ENCODE peak calls at places on chromosomes 7 and 10, in ten cellular contexts. H is endothelial cell of umbilical vein; U is brain microvascular endothelial cell; R is neuronal stem cell; T is Karpas-422; B is upper lobe of left lung; N is suprapubic skin; I is CD4-positive, CD25-positive, alpha-beta regulatory T cell; G is sigmoid colon; L is astrocyte. J is an unnamed sample. For H3K36me3, the result is how much of the 10 kb centered on the place peaks cover.

GRCh38 chr7:137025469-137026175 is 157.2 kb downstream of the CHRM2 start:
- DNase-seq in H (no peak), U (no peak), R (no peak), T (no peak), B (no peak), N (no peak), I (no peak), G (no peak), L (peak), J (no peak)

GRCh38 chr7:149725916-149726315 is 47.5 kb downstream of the ZNF467 start:
- DNase-seq in H (no peak), U (no peak), R (no peak), T (no peak), B (no peak), N (no peak), I (no peak), G (peak), L (no peak), J (no peak)

GRCh38 chr7:67913604-67914003 is 917.0 kb downstream of the TYW1 start:
- DNase-seq in H (no peak), U (no peak), R (no peak), T (no peak), B (no peak), N (no peak), I (no peak), G (no peak), L (peak), J (no peak)

GRCh38 chr7:139452948-139453672 is 30.4 kb downstream of the KLRG2 start:
- DNase-seq in H (peak), U (peak), R (no peak), T (peak), B (no peak), N (no peak), I (no peak), G (no peak), L (peak), J (no peak)

GRCh38 chr7:75989726-75990388 is 4.5 kb downstream of the TMEM120A start:
- DNase-seq in H (no peak), U (no peak), R (no peak), T (no peak), B (no peak), N (no peak), I (no peak), G (peak), L (no peak), J (peak)

GRCh38 chr7:80481196-80481884 is 30.5 kb downstream of the GNAT3 start:
- DNase-seq in H (no peak), U (peak), R (no peak), T (no peak), B (no peak), N (no peak), I (no peak), G (no peak), L (peak), J (peak)

GRCh38 chr10:80465839-80466590 is 11.9 kb downstream of the TSPAN14 start:
- DNase-seq in H (no peak), U (no peak), R (no peak), T (no peak), B (no peak), N (no peak), I (peak), G (no peak), L (no peak), J (no peak)

GRCh38 chr10:61890430-61890829 is 11.1 kb upstream of the ARID5B start:
- DNase-seq in H (no peak), U (no peak), R (no peak), T (no peak), B (no peak), N (no peak), I (no peak), G (no peak), L (no peak), J (no peak)

GRCh38 chr10:66654861-66655260 is 271.0 kb upstream of the LRRTM3 start:
- DNase-seq in H (no peak), U (no peak), R (no peak), T (no peak), B (no peak), N (no peak), I (no peak), G (no peak), L (no peak), J (no peak)

GRCh38 chr10:48798486-48799254 is 114.0 kb downstream of the WDFY4 start:
- DNase-seq in H (peak), U (no peak), R (no peak), T (no peak), B (no peak), N (no peak), I (no peak), G (no peak), L (no peak), J (no peak)

GRCh38 chr7:134300988-134301387 is 15.7 kb downstream of the SLC35B4 start:
- DNase-seq in H (no peak), U (no peak), R (no peak), T (no peak), B (no peak), N (no peak), I (no peak), G (no peak), L (no peak), J (no peak)

GRCh38 chr7:33979807-33980355 is 74.5 kb downstream of the BMPER start:
- DNase-seq in H (no peak), U (peak), R (no peak), T (no peak), B (no peak), N (no peak), I (no peak), G (no peak), L (peak), J (no peak)

GRCh38 chr10:133332936-133333699 is 3.6 kb downstream of the CALY start:
- DNase-seq in H (no peak), U (no peak), R (no peak), T (no peak), B (no peak), N (no peak), I (no peak), G (peak), L (no peak), J (no peak)

GRCh38 chr10:132677096-132677904 is 108.6 kb downstream of the NKX6-2 start:
- DNase-seq in H (no peak), U (no peak), R (no peak), T (no peak), B (peak), N (peak), I (no peak), G (peak), L (no peak), J (peak)

GRCh38 chr10:131732631-131733127 is 168.1 kb upstream of the PPP2R2D start:
- DNase-seq in H (no peak), U (no peak), R (no peak), T (no peak), B (no peak), N (no peak), I (no peak), G (no peak), L (no peak), J (no peak)

GRCh38 chr10:31037749-31038148 is 6.1 kb upstream of the ZNF438 start:
- DNase-seq in H (no peak), U (no peak), R (no peak), T (no peak), B (no peak), N (no peak), I (no peak), G (no peak), L (no peak), J (no peak)

GRCh38 chr7:117269417-117269816 is 53.4 kb downstream of the WNT2 start:
- DNase-seq in H (peak), U (peak), R (no peak), T (no peak), B (no peak), N (no peak), I (no peak), G (no peak), L (peak), J (no peak)

GRCh38 chr7:3307437-3307836 is 6.4 kb downstream of the SDK1 start:
- DNase-seq in H (no peak), U (no peak), R (no peak), T (no peak), B (no peak), N (no peak), I (no peak), G (no peak), L (no peak), J (no peak)

DNA sequence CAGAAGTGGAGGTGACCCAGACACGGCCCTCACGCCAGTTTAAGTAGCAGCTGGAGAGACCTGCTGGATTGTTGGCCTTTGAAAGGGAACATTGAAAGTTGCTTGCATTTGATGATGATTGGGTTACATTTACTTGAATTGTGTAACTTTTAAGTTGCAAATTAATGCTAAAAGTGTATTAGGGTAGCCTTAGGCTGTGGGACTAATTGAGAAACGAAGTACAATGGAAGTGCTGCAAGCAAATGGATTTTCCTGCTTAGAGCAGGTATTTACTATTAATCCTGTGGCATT is 25.7 kb downstream of the CDK14 start:
- DNase-seq in H (peak), U (no peak), R (no peak), T (no peak), B (peak), N (no peak), I (no peak), G (no peak), L (no peak), J (no peak)
- H3K27ac ChIP-seq in H (no peak), U (no peak), R (peak), T (peak), B (peak), N (no peak), I (no peak), G (no peak), L (no peak), J (peak)

DNA sequence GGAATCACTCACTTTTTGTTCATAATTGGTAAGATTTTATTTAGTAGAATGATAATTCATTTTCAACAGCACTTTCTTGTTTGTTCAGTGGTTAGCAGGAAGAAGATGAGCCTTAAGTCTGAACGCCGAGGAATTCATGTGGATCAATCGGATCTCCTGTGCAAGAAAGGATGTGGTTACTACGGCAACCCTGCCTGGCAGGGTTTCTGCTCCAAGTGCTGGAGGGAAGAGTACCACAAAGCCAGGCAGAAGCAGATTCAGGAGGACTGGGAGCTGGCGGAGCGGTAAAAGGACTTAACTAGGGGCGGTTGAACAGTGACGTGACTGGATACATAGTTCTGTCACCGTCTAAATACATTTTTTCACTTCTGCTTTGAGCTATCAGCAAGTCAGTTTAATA is 31.3 kb downstream of the RABGEF1 start:
- DNase-seq in H (no peak), U (no peak), R (no peak), T (no peak), B (no peak), N (no peak), I (no peak), G (no peak), L (no peak), J (no peak)
- H3K36me3 ChIP-seq in H (under half), U (under half), R (under half), T (under half), B (under half), N (under half), I (under half), G (under half), L (under half), J (half or more)

GRCh38 chr10:50993817-50994251 is 80.5 kb upstream of the PRKG1 start:
- DNase-seq in H (no peak), U (peak), R (no peak), T (no peak), B (peak), N (no peak), I (no peak), G (peak), L (peak), J (no peak)

GRCh38 chr10:50990568-50991495 is 83.5 kb upstream of the PRKG1 start:
- DNase-seq in H (peak), U (peak), R (no peak), T (no peak), B (peak), N (no peak), I (no peak), G (peak), L (peak), J (no peak)

GRCh38 chr10:50992356-50992866 is 81.9 kb upstream of the PRKG1 start:
- DNase-seq in H (no peak), U (no peak), R (no peak), T (no peak), B (no peak), N (no peak), I (no peak), G (peak), L (no peak), J (no peak)

GRCh38 chr10:50991496-50992355 is 82.6 kb upstream of the PRKG1 start:
- DNase-seq in H (peak), U (peak), R (no peak), T (no peak), B (peak), N (no peak), I (no peak), G (peak), L (no peak), J (no peak)

GRCh38 chr10:50992972-50993766 is 81.1 kb upstream of the PRKG1 start:
- DNase-seq in H (no peak), U (peak), R (no peak), T (no peak), B (peak), N (no peak), I (no peak), G (no peak), L (peak), J (no peak)
- H3K4me3 ChIP-seq in H (no peak), U (peak), R (no peak), T (no peak), B (peak), N (peak), I (no peak), G (peak), L (peak), J (no peak)

DNA sequence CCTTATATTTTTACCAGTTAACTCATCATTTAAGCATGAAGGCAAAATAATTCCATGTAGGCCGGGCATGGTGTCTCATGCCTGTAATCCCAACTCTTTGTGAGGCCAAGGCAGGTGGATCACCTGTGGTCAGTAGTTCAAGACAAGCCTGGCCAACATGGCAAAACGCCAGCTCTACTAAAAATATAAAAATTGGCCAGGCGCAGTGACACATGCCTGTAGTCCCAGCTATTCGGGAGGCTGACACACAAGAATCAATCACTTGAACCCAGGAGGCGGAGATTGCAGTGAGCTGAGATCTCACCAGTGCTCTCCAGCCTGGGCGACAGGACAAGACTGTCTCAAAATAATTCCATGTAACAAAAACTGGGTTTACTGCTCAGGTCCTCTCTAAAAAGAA is 18.3 kb downstream of the HNRNPA2B1 start:
- DNase-seq in H (no peak), U (no peak), R (no peak), T (no peak), B (no peak), N (no peak), I (no peak), G (no peak), L (no peak), J (no peak)
- H3K27ac ChIP-seq in H (no peak), U (no peak), R (no peak), T (no peak), B (no peak), N (no peak), I (no peak), G (no peak), L (no peak), J (peak)

GRCh38 chr7:158748335-158748734 is 43.7 kb upstream of the NCAPG2 start:
- DNase-seq in H (no peak), U (no peak), R (no peak), T (no peak), B (no peak), N (no peak), I (no peak), G (no peak), L (no peak), J (no peak)
- H3K36me3 ChIP-seq in H (under half), U (under half), R (under half), T (under half), B (half or more), N (half or more), I (half or more), G (under half), L (under half), J (half or more)

DNA sequence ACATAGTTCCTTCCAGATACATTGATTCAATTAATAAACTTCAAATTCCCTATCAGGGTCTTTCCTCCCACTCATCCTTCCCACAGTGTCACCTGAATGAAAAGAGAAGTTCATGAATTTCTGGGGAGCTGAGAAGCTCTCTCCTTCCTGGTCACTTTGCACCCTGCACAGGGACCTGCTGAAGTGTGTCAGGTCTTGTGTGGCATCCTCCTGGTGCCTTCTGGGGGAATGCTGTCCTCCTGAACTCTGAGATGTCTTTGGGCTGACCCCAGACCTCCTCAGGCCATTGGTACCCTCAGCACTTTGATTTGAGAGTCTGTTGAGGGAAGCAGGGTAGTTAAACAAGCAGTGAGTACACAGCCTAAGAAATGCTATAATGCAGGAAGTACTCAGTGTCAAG is 39.5 kb upstream of the ITGA8 start:
- DNase-seq in H (no peak), U (no peak), R (no peak), T (peak), B (no peak), N (no peak), I (no peak), G (no peak), L (no peak), J (no peak)
- H3K4me3 ChIP-seq in H (no peak), U (no peak), R (no peak), T (no peak), B (no peak), N (no peak), I (no peak), G (no peak), L (no peak), J (no peak)